ENCODE peak calls at places on chromosomes 4 and X, in four cellular contexts. C is HepG2, V is K562, G is HCT116. R is an unnamed sample.

GRCh38 chr4:153023692-153024394 is 87.7 kb downstream of the FHDC1 start:
- DNase-seq in V (peak; percentile 69), G (no peak), C (no peak), R (no peak)

GRCh38 chr4:24137596-24137962 is 247.7 kb upstream of the PPARGC1A start:
- DNase-seq in V (no peak), C (peak; percentile 70), G (no peak), R (no peak)

GRCh38 chr4:143355540-143356217 is 19.0 kb downstream of the GAB1 start:
- DNase-seq in V (no peak), C (no peak), G (no peak), R (no peak)

GRCh38 chr4:152917533-152918395 is 18.4 kb upstream of the FHDC1 start:
- DNase-seq in C (no peak), V (no peak), G (no peak), R (no peak)

GRCh38 chr4:120481711-120482110 is 415.1 kb upstream of the MAD2L1 start:
- DNase-seq in C (no peak), G (no peak), V (no peak), R (no peak)

GRCh38 chrX:47278684-47279083 is 45.9 kb downstream of the USP11 start:
- DNase-seq in G (no peak), V (no peak), C (peak; percentile 34), R (no peak)

GRCh38 chr4:91754716-91755115 is 549.0 kb upstream of the GRID2 start:
- DNase-seq in V (no peak), G (no peak), C (no peak), R (no peak)

GRCh38 chr4:185625503-185625902 is 90.2 kb upstream of the PDLIM3 start:
- DNase-seq in C (no peak), G (no peak), V (no peak), R (no peak)

GRCh38 chr4:47217291-47217690 is 185.9 kb downstream of the GABRB1 start:
- DNase-seq in C (no peak), V (no peak), G (no peak), R (no peak)

GRCh38 chr4:77073106-77073858 is 2.5 kb downstream of the CCNI start:
- DNase-seq in G (no peak), C (no peak), V (no peak), R (no peak)

GRCh38 chr4:143021384-143021783 is 163.3 kb upstream of the USP38 start:
- DNase-seq in G (no peak), C (no peak), V (no peak), R (no peak)

GRCh38 chr4:14529653-14530052 is 472.6 kb upstream of the CPEB2 start:
- DNase-seq in G (no peak), V (no peak), C (no peak), R (no peak)

GRCh38 chr4:165327211-165328100 is at the start of gene MSMO1:
- DNase-seq in G (peak; percentile 98), C (peak; percentile 97), V (peak; percentile 95), R (peak; percentile 89)

GRCh38 chr4:98530572-98530971 is 127.8 kb downstream of the TSPAN5 start:
- DNase-seq in V (no peak), G (no peak), C (no peak), R (no peak)

GRCh38 chrX:10656214-10656613 is 35.8 kb upstream of the MID1 start:
- DNase-seq in G (no peak), V (no peak), C (no peak), R (no peak)

GRCh38 chr4:146522862-146523205 is 1.1 kb upstream of the SLC10A7 start:
- DNase-seq in G (no peak), C (peak; percentile 8), V (no peak), R (no peak)

GRCh38 chr4:105192474-105192873 is 45.8 kb downstream of the TET2 start:
- DNase-seq in C (no peak), V (no peak), G (no peak), R (no peak)

GRCh38 chr4:20603671-20604313 is 96.5 kb upstream of the PACRGL start:
- DNase-seq in V (no peak), G (no peak), C (no peak), R (no peak)

GRCh38 chr4:154164931-154165839 is 326.4 kb downstream of the DCHS2 start:
- DNase-seq in C (no peak), V (no peak), G (peak; percentile 86), R (peak; percentile 18)

GRCh38 chr4:38328963-38329729 is 334.9 kb upstream of the KLF3 start:
- DNase-seq in C (no peak), V (no peak), G (no peak), R (no peak)

GRCh38 chr4:110970642-110971041 is 347.8 kb upstream of the PITX2 start:
- DNase-seq in G (peak; percentile 65), C (peak; percentile 49), V (no peak), R (no peak)

GRCh38 chr4:71293705-71294104 is 45.1 kb upstream of the SLC4A4 start:
- DNase-seq in C (no peak), G (no peak), V (no peak), R (no peak)

GRCh38 chrX:64975491-64975890 is 759 bp downstream of the ZC4H2 start:
- DNase-seq in G (no peak), C (peak; percentile 2), V (no peak), R (no peak)

GRCh38 chr4:15438939-15439524 is 11.2 kb downstream of the C1QTNF7 start:
- DNase-seq in C (no peak), V (no peak), G (no peak), R (no peak)

GRCh38 chr4:5200546-5200945 is 149.3 kb downstream of the STK32B start:
- DNase-seq in G (no peak), V (no peak), C (no peak), R (no peak)

GRCh38 chrX:56114437-56114787 is 117.7 kb upstream of the KLF8 start:
- DNase-seq in C (no peak), V (no peak), G (no peak), R (no peak)

GRCh38 chrX:56120242-56120641 is 111.9 kb upstream of the KLF8 start:
- DNase-seq in G (no peak), V (no peak), C (no peak), R (no peak)
- TF ChIP-seq SIN3A in G (no peak), V (no peak), C (no peak), R (no peak)

GRCh38 chrX:77528034-77528433 is 80.8 kb downstream of the FGF16 start:
- DNase-seq in C (no peak), V (peak; percentile 53), G (no peak), R (no peak)
- H3K4me3 ChIP-seq in C (no peak overlapping the region), V (peak overlapping the region; percentile 13), G (no peak overlapping the region), R (no peak overlapping the region)

GRCh38 chrX:153763989-153764755 is at the start of gene PLXNB3:
- DNase-seq in V (peak; percentile 57), G (peak; percentile 50), C (peak; percentile 57), R (peak; percentile 38)
- TF ChIP-seq REST in V (no peak), G (no peak), C (no peak), R (no peak)

DNA sequence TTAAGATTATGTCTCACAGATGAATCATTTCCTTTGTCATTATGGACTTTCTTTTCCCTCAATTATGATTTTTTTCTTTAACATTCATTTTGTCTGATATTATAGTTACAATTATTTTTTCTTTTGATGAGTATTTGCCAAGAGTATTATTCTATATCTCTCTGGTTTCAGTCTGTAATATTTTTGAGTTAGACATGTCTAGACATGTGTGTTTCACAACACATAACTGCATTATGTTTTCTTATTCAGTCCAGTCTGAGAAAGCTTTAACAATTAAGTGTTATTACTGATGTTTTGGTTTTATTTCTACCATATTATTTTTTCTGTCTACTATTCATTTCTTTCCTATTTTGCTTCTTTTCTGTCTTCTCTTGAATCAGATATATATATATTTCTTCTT is 108.3 kb upstream of the MID1IP1 start:
- DNase-seq in V (no peak), C (no peak), G (no peak), R (no peak)
- TF ChIP-seq SIN3A in V (no peak), C (no peak), G (no peak), R (no peak)

GRCh38 chr4:68375667-68376559 is 26.0 kb upstream of the YTHDC1 start:
- DNase-seq in C (peak; percentile 66), G (peak; percentile 81), V (peak; percentile 24), R (peak; percentile 48)
- H3K4me3 ChIP-seq in C (peak overlapping the region; percentile 15), G (peak overlapping the region; percentile 59), V (no peak overlapping the region), R (no peak overlapping the region)

R was measured in Panc1.